ENCODE peak calls at places on chromosome 15, in five cellular contexts. H, J, P, C and D are unnamed samples.

GRCh38 chr15:42704492-42704926 is 32.4 kb downstream of the CDAN1 start:
- DNase-seq in H (peak), J (peak), P (peak), C (no peak), D (peak)

GRCh38 chr15:26261966-26262365 is 398.8 kb upstream of the ATP10A start:
- DNase-seq in H (no peak), J (no peak), P (no peak), C (no peak), D (no peak)

GRCh38 chr15:26697913-26698312 is 75.0 kb downstream of the GABRB3 start:
- DNase-seq in H (no peak), J (no peak), P (no peak), C (no peak), D (no peak)

GRCh38 chr15:44034933-44035624 is 160.0 kb downstream of the FRMD5 start:
- DNase-seq in H (no peak), J (no peak), P (peak), C (no peak), D (no peak)

GRCh38 chr15:62649793-62650420 is 392.6 kb upstream of the TPM1 start:
- DNase-seq in H (no peak), J (no peak), P (peak), C (no peak), D (no peak)

GRCh38 chr15:50828610-50829206 is 63.2 kb upstream of the SPPL2A start:
- DNase-seq in H (no peak), J (peak), P (peak), C (no peak), D (no peak)

GRCh38 chr15:57387011-57387410 is 10.7 kb downstream of the CGNL1 start:
- DNase-seq in H (no peak), J (no peak), P (no peak), C (no peak), D (no peak)

GRCh38 chr15:39077998-39078397 is 502.9 kb upstream of the THBS1 start:
- DNase-seq in H (no peak), J (no peak), P (no peak), C (no peak), D (no peak)

GRCh38 chr15:94582368-94582767 is 351.0 kb downstream of the MCTP2 start:
- DNase-seq in H (peak), J (peak), P (no peak), C (no peak), D (peak)

GRCh38 chr15:28930476-28931291 is 44.9 kb downstream of the APBA2 start:
- DNase-seq in H (no peak), J (no peak), P (no peak), C (no peak), D (no peak)

GRCh38 chr15:72785452-72786243 is 2.1 kb upstream of the ADPGK start:
- DNase-seq in H (no peak), J (no peak), P (no peak), C (no peak), D (no peak)

GRCh38 chr15:79027532-79028410 is 62.8 kb downstream of the RASGRF1 start:
- DNase-seq in H (no peak), J (no peak), P (no peak), C (no peak), D (no peak)

GRCh38 chr15:52652984-52653383 is 26.2 kb downstream of the ATOSA start:
- DNase-seq in H (no peak), J (peak), P (no peak), C (no peak), D (no peak)

GRCh38 chr15:57662091-57662744 is 44.3 kb upstream of the POLR2M start:
- DNase-seq in H (peak), J (no peak), P (no peak), C (no peak), D (no peak)

GRCh38 chr15:39193611-39194010 is 387.3 kb upstream of the THBS1 start:
- DNase-seq in H (no peak), J (peak), P (no peak), C (no peak), D (no peak)

GRCh38 chr15:40389824-40390595 is 7.5 kb downstream of the KNSTRN start:
- DNase-seq in H (no peak), J (no peak), P (no peak), C (no peak), D (no peak)

GRCh38 chr15:64149424-64150235 is 1.9 kb upstream of the SNX22 start:
- DNase-seq in H (no peak), J (peak), P (no peak), C (no peak), D (no peak)

GRCh38 chr15:77630956-77631789 is 1.5 kb downstream of the LINGO1 start:
- DNase-seq in H (peak), J (peak), P (no peak), C (no peak), D (no peak)

GRCh38 chr15:78312956-78313355 is 13.5 kb upstream of the SKIC8 start:
- DNase-seq in H (no peak), J (no peak), P (no peak), C (no peak), D (no peak)

GRCh38 chr15:93331545-93332117 is 242.6 kb upstream of the RGMA start:
- DNase-seq in H (no peak), J (no peak), P (no peak), C (no peak), D (no peak)

GRCh38 chr15:93330862-93331544 is 242.0 kb upstream of the RGMA start:
- DNase-seq in H (no peak), J (no peak), P (no peak), C (no peak), D (no peak)

DNA sequence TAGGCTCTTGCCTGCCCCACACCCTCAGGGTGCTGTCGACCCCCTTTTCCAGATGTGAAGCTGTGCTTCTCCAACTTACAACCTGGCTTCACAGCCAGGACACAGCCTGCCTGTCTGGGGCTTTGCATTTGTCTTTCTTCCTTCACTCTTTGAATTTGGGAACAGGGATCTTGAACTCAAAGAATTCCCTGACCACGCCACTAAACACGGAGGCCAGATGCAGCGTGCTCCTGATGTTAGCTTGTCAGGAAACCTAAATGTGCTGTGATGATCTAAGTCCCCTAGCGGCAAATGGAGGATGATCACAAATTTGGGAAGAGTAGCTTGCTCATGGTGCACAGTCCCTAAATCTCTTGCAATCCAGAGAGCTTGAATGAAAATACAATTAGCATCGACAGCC is 244.8 kb upstream of the RGMA start:
- DNase-seq in H (no peak), J (no peak), P (no peak), C (no peak), D (no peak)
- TF ChIP-seq CTCF in H (no peak), J (no peak), P (no peak), C (no peak), D (no peak)

GRCh38 chr15:60396100-60396499 is 1.7 kb downstream of the ANXA2 start:
- DNase-seq in H (peak), J (peak), P (no peak), C (no peak), D (no peak)

GRCh38 chr15:60396560-60396963 is 1.2 kb downstream of the ANXA2 start:
- DNase-seq in H (no peak), J (peak), P (no peak), C (no peak), D (no peak)

GRCh38 chr15:60397772-60398445 is at the start of gene ANXA2:
- DNase-seq in H (peak), J (peak), P (peak), C (peak), D (peak)

GRCh38 chr15:60395276-60396011 is 2.3 kb downstream of the ANXA2 start:
- DNase-seq in H (no peak), J (no peak), P (no peak), C (no peak), D (no peak)

GRCh38 chr15:60396964-60397771 is 618 bp downstream of the ANXA2 start:
- DNase-seq in H (peak), J (peak), P (peak), C (peak), D (no peak)
- TF ChIP-seq CTCF in H (no peak), J (no peak), P (peak), C (no peak), D (no peak)

GRCh38 chr15:101132390-101133180 is 119.3 kb downstream of the CHSY1 start:
- DNase-seq in H (no peak), J (no peak), P (no peak), C (no peak), D (no peak)

GRCh38 chr15:101134780-101135179 is 117.1 kb downstream of the CHSY1 start:
- DNase-seq in H (no peak), J (no peak), P (no peak), C (no peak), D (no peak)

GRCh38 chr15:101133181-101133460 is 118.7 kb downstream of the CHSY1 start:
- DNase-seq in H (no peak), J (no peak), P (no peak), C (no peak), D (no peak)

GRCh38 chr15:101135532-101136166 is 116.2 kb downstream of the CHSY1 start:
- DNase-seq in H (no peak), J (no peak), P (no peak), C (no peak), D (no peak)

DNA sequence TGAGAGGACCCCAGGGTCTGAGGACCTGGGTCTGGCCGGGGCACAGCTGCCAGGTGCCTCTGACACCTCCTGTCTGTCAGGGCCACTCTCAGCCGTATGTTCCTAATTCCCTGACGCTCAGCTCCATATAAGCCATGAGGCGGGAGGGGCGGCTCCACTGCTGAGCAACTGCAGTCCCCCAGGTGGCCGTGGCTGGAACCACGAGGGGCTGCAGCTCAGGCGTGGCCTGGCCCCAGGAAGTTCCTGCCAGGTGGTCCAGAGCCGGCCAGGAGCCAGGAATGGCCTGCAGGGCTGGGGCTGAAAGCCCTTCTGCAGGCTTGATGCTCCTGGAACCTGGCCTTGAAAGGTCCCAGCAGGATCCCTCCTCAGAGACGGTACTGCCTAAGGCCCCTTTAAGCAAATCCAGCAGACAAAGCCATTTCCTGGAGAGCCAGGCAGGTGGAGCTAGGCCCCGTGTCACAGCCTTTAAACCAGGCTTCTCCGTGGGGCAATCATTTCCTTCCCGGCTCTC is 118.0 kb downstream of the CHSY1 start:
- DNase-seq in H (no peak), J (no peak), P (no peak), C (no peak), D (no peak)
- TF ChIP-seq CTCF in H (no peak), J (no peak), P (no peak), C (no peak), D (no peak)

DNA sequence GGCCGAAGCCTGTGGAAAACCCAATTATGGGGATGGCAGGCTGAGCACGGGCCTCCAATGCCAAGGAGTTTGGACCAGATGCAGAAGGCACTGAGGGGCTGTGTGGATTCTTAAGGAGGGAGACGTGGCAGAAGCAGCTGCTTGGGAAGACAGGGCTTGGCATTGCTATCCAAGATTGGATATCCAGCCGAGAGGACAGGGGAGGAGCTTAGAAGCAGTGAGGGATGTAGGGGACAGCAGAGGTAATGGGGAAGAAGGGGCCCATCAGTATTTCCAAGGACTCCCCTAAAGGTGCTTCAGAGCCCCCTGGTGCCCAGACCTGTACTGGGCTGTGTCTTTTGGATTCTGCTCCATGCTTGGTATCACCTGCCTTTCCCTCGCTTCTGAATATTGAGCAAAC is 112.8 kb upstream of the TLE3 start:
- DNase-seq in H (no peak), J (no peak), P (no peak), C (no peak), D (no peak)
- TF ChIP-seq CTCF in H (no peak), J (no peak), P (no peak), C (no peak), D (no peak)

GRCh38 chr15:83487519-83487918 is 40.4 kb downstream of the SH3GL3 start:
- DNase-seq in H (no peak), J (no peak), P (no peak), C (no peak), D (no peak)
- TF ChIP-seq CTCF in H (no peak), J (no peak), P (no peak), C (no peak), D (no peak)

GRCh38 chr15:49678655-49679054 is 57.8 kb downstream of the DTWD1 start:
- DNase-seq in H (no peak), J (no peak), P (no peak), C (no peak), D (no peak)

GRCh38 chr15:49673861-49674260 is 53.0 kb downstream of the DTWD1 start:
- DNase-seq in H (no peak), J (no peak), P (no peak), C (no peak), D (no peak)

GRCh38 chr15:49674370-49674769 is 53.5 kb downstream of the DTWD1 start:
- DNase-seq in H (no peak), J (no peak), P (no peak), C (no peak), D (no peak)

GRCh38 chr15:49669288-49669687 is 48.4 kb downstream of the DTWD1 start:
- DNase-seq in H (no peak), J (no peak), P (no peak), C (no peak), D (no peak)

GRCh38 chr15:49675051-49675450 is 54.2 kb downstream of the DTWD1 start:
- DNase-seq in H (no peak), J (peak), P (no peak), C (no peak), D (no peak)
- TF ChIP-seq CTCF in H (no peak), J (no peak), P (no peak), C (no peak), D (no peak)

DNA sequence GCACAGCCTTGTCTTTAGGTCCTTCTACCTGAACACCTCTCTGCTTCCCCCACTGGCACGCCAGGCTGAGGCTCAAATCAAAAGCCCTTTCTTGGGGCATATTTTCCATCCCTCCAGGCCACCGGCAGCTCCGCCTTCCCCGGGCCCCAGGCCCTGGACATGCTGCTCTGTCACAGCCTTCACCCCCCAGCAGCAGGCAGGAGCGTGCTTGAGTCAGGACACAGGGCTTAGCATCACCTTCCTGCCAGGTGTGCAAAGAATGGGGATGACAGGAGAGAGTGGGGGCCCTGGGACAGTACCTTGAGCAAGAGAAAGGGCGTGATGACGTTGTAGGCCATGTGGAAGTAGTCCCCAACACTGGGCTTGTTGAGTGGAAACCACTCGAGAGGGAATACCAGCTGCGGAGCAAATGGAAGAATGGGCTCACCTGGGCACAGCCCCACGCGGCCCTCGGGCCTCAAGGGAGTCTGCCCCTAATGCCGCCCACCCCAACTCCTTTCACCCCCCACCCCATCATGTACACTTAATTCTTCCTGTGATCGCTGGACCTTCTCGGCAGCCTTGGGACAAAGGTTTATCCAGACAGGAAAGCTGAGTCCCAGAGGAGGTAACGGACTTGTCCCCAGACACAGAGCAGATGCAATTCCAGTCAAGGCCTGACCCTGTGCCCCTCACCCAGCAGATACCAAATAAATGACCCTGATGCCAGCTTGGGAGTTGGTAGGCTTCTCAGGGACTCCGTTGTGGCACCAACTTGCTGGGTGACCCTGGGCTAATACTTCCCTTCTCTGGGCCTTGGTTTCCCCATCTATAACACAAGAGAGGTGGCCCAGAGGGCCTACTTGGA is 9.1 kb upstream of the CALML4 start:
- DNase-seq in H (no peak), J (no peak), P (no peak), C (no peak), D (no peak)
- TF ChIP-seq CTCF in H (no peak), J (no peak), P (no peak), C (no peak), D (no peak)

GRCh38 chr15:48205981-48206380 is at the start of gene SLC12A1:
- DNase-seq in H (no peak), J (no peak), P (no peak), C (no peak), D (no peak)

GRCh38 chr15:48202068-48202467 is 4.0 kb upstream of the SLC12A1 start:
- DNase-seq in H (no peak), J (no peak), P (no peak), C (no peak), D (no peak)
- TF ChIP-seq CTCF in H (no peak), J (no peak), P (no peak), C (no peak), D (no peak)

GRCh38 chr15:91100561-91101355 is 701 bp downstream of the SV2B start:
- DNase-seq in H (no peak), J (no peak), P (no peak), C (no peak), D (no peak)
- TF ChIP-seq CTCF in H (no peak), J (no peak), P (no peak), C (no peak), D (no peak)

DNA sequence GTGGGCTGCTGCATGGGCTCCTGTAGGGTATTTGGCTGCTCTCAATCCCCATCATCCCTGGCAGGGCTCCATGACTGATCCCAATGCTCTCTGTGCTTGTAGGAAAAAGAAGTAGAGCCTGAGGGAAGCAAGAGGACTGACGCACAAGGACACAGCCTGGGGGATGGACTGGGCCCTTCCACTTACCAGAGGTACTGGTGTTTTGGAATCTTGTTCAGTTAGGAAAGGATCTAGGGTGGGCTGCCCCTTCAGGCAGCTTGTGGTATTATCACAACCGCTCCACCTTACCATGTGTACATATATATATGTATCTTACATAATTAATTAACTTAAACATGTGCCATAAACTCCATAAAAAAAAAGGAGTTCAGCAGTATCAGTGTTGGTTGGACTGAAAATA is 1.3 kb downstream of the SLC28A2 start:
- DNase-seq in H (no peak), J (no peak), P (no peak), C (no peak), D (no peak)
- TF ChIP-seq CTCF in H (no peak), J (no peak), P (no peak), C (no peak), D (peak)